ENCODE peak calls at places on chromosomes 3 and 15, in ten cellular contexts. U is kidney glomerular epithelial cell; J is DMS153; N is ACHN; G is AG08395; Z is heart left ventricle; F is amniotic stem cell; P is HT1080; R is B cell; B is stimulated activated CD8-positive, alpha-beta memory T cell treated with anti-CD3 and anti-CD28 coated beads, Interleukin-4, amount 100 ng/mL, for 1 hour. L is an unnamed sample.

GRCh38 chr15:38559908-38560307 is 4.7 kb downstream of the RASGRP1 start:
- DNase-seq in U (no peak), J (no peak), N (no peak), G (no peak), Z (no peak), F (no peak), P (no peak), R (no peak), B (no peak), L (no peak)

GRCh38 chr15:74505837-74506514 is 35.0 kb upstream of the ARID3B start:
- DNase-seq in U (no peak), J (no peak), N (no peak), G (peak), Z (no peak), F (no peak), P (peak), R (no peak), B (no peak), L (no peak)

GRCh38 chr15:99592135-99592845 is 26.5 kb downstream of the MEF2A start:
- DNase-seq in U (no peak), J (no peak), N (no peak), G (peak), Z (no peak), F (no peak), P (no peak), R (no peak), B (no peak), L (no peak)

GRCh38 chr15:26651909-26652308 is 121.0 kb downstream of the GABRB3 start:
- DNase-seq in U (no peak), J (no peak), N (no peak), G (no peak), Z (no peak), F (no peak), P (no peak), R (no peak), B (no peak), L (no peak)

GRCh38 chr3:180633722-180634121 is 31.8 kb downstream of the TTC14 start:
- DNase-seq in U (no peak), J (no peak), N (no peak), G (no peak), Z (no peak), F (no peak), P (peak), R (no peak), B (no peak), L (peak)

GRCh38 chr3:16456784-16457415 is 56.6 kb downstream of the RFTN1 start:
- DNase-seq in U (peak), J (no peak), N (no peak), G (peak), Z (peak), F (no peak), P (peak), R (no peak), B (no peak), L (no peak)

GRCh38 chr3:57152150-57152549 is 13.0 kb downstream of the IL17RD start:
- DNase-seq in U (peak), J (no peak), N (no peak), G (no peak), Z (no peak), F (no peak), P (no peak), R (no peak), B (no peak), L (no peak)

GRCh38 chr15:99073008-99073714 is 31.7 kb upstream of the SYNM start:
- DNase-seq in U (no peak), J (no peak), N (no peak), G (no peak), Z (no peak), F (no peak), P (no peak), R (no peak), B (no peak), L (no peak)

GRCh38 chr3:65584913-65585312 is 453.8 kb downstream of the MAGI1 start:
- DNase-seq in U (no peak), J (no peak), N (no peak), G (no peak), Z (no peak), F (no peak), P (no peak), R (no peak), B (no peak), L (no peak)

GRCh38 chr15:77482570-77482969 is 61.9 kb downstream of the HMG20A start:
- DNase-seq in U (peak), J (no peak), N (no peak), G (peak), Z (no peak), F (peak), P (peak), R (no peak), B (no peak), L (no peak)

GRCh38 chr3:10363935-10364334 is 43.0 kb upstream of the SEC13 start:
- DNase-seq in U (no peak), J (no peak), N (no peak), G (no peak), Z (no peak), F (no peak), P (no peak), R (no peak), B (no peak), L (no peak)

GRCh38 chr15:98083203-98083910 is 122.9 kb downstream of the ARRDC4 start:
- DNase-seq in U (no peak), J (no peak), N (no peak), G (no peak), Z (no peak), F (no peak), P (no peak), R (no peak), B (no peak), L (no peak)

GRCh38 chr3:138673641-138674040 is 65.1 kb downstream of the FAIM start:
- DNase-seq in U (peak), J (no peak), N (no peak), G (peak), Z (no peak), F (no peak), P (peak), R (no peak), B (no peak), L (no peak)

GRCh38 chr3:189773056-189773455 is 141.9 kb downstream of the TP63 start:
- DNase-seq in U (no peak), J (no peak), N (no peak), G (peak), Z (no peak), F (no peak), P (no peak), R (no peak), B (no peak), L (no peak)

GRCh38 chr3:149367021-149367840 is 10.2 kb downstream of the TM4SF1 start:
- DNase-seq in U (peak), J (peak), N (peak), G (peak), Z (no peak), F (no peak), P (peak), R (no peak), B (no peak), L (no peak)

GRCh38 chr3:18830087-18830486 is 318.2 kb upstream of the KCNH8 start:
- DNase-seq in U (no peak), J (no peak), N (no peak), G (no peak), Z (no peak), F (no peak), P (peak), R (no peak), B (no peak), L (no peak)

GRCh38 chr15:52217186-52217585 is 26.0 kb upstream of the GNB5 start:
- DNase-seq in U (no peak), J (no peak), N (no peak), G (no peak), Z (no peak), F (no peak), P (no peak), R (no peak), B (no peak), L (peak)

GRCh38 chr15:79406191-79406590 is 25.9 kb upstream of the MINAR1 start:
- DNase-seq in U (no peak), J (no peak), N (no peak), G (no peak), Z (no peak), F (no peak), P (no peak), R (no peak), B (no peak), L (no peak)

GRCh38 chr3:30199096-30199734 is 407.2 kb upstream of the TGFBR2 start:
- DNase-seq in U (peak), J (no peak), N (peak), G (peak), Z (peak), F (peak), P (peak), R (peak), B (peak), L (peak)

GRCh38 chr15:92861742-92862141 is 38.4 kb upstream of the CHD2 start:
- DNase-seq in U (no peak), J (no peak), N (no peak), G (no peak), Z (no peak), F (no peak), P (no peak), R (no peak), B (no peak), L (no peak)

GRCh38 chr3:189457201-189457607 is 174.0 kb upstream of the TP63 start:
- DNase-seq in U (peak), J (no peak), N (peak), G (no peak), Z (no peak), F (no peak), P (peak), R (no peak), B (no peak), L (no peak)

GRCh38 chr3:56042326-56042951 is 425.8 kb downstream of the ERC2 start:
- DNase-seq in U (peak), J (no peak), N (peak), G (peak), Z (no peak), F (peak), P (peak), R (no peak), B (no peak), L (peak)

GRCh38 chr3:107988464-107989156 is 102.2 kb downstream of the CD47 start:
- DNase-seq in U (peak), J (no peak), N (peak), G (peak), Z (peak), F (peak), P (peak), R (no peak), B (no peak), L (no peak)

GRCh38 chr15:25691544-25692430 is 171.3 kb downstream of the ATP10A start:
- DNase-seq in U (no peak), J (no peak), N (peak), G (peak), Z (no peak), F (no peak), P (peak), R (no peak), B (no peak), L (no peak)

GRCh38 chr3:51719413-51720025 is 12.7 kb downstream of the GRM2 start:
- DNase-seq in U (no peak), J (no peak), N (no peak), G (no peak), Z (no peak), F (no peak), P (no peak), R (no peak), B (no peak), L (no peak)

GRCh38 chr15:66756220-66756769 is 54.3 kb downstream of the SMAD6 start:
- DNase-seq in U (no peak), J (no peak), N (no peak), G (no peak), Z (no peak), F (no peak), P (no peak), R (no peak), B (no peak), L (no peak)

L was measured in SK-N-DZ.